ENCODE peak calls at places on chromosomes 12 and 14, in five cellular contexts. W is mesenchymal stem cell, E is IMR-90, J is neuronal stem cell, M is H1. V is an unnamed sample.

GRCh38 chr14:51674294-51675002 is 22.7 kb downstream of the FRMD6 start:
- DNase-seq in W (peak; percentile 54), E (peak; percentile 68), J (no peak), M (no peak), V (no peak)

GRCh38 chr14:77260631-77261030 is 10.4 kb downstream of the NGB start:
- DNase-seq in W (no peak), E (no peak), J (no peak), M (no peak), V (no peak)

GRCh38 chr12:93201990-93202389 is 175.7 kb upstream of the NUDT4 start:
- DNase-seq in W (no peak), E (no peak), J (no peak), M (no peak), V (no peak)

GRCh38 chr12:54579696-54580333 is 8.6 kb downstream of the PPP1R1A start:
- DNase-seq in W (peak; percentile 72), E (peak; percentile 57), J (peak; percentile 83), M (peak; percentile 99), V (peak; percentile 51)

GRCh38 chr14:71165121-71165574 is 257.9 kb downstream of the PCNX1 start:
- DNase-seq in W (peak; percentile 64), E (peak; percentile 6), J (no peak), M (no peak), V (peak; percentile 84)

GRCh38 chr12:104122298-104122697 is 15.7 kb downstream of the NFYB start:
- DNase-seq in W (no peak), E (no peak), J (no peak), M (no peak), V (no peak)

GRCh38 chr12:40999212-40999611 is 188.9 kb upstream of the PDZRN4 start:
- DNase-seq in W (no peak), E (no peak), J (no peak), M (no peak), V (no peak)

GRCh38 chr12:89951050-89951693 is 242.5 kb upstream of the ATP2B1 start:
- DNase-seq in W (peak; percentile 61), E (peak; percentile 84), J (no peak), M (no peak), V (peak; percentile 25)

GRCh38 chr14:23364164-23364571 is 804 bp downstream of the EFS start:
- DNase-seq in W (peak; percentile 60), E (no peak), J (peak; percentile 21), M (no peak), V (no peak)

GRCh38 chr14:23364604-23365352 is at the start of gene EFS:
- DNase-seq in W (peak; percentile 52), E (peak; percentile 18), J (peak; percentile 76), M (peak; percentile 64), V (no peak)

GRCh38 chr14:23365353-23366162 is 586 bp upstream of the EFS start:
- DNase-seq in W (peak; percentile 44), E (peak; percentile 5), J (peak; percentile 29), M (peak; percentile 82), V (peak; percentile 85)

GRCh38 chr14:23370221-23370620 is 2.4 kb upstream of the IL25 start:
- DNase-seq in W (no peak), E (no peak), J (no peak), M (no peak), V (no peak)

DNA sequence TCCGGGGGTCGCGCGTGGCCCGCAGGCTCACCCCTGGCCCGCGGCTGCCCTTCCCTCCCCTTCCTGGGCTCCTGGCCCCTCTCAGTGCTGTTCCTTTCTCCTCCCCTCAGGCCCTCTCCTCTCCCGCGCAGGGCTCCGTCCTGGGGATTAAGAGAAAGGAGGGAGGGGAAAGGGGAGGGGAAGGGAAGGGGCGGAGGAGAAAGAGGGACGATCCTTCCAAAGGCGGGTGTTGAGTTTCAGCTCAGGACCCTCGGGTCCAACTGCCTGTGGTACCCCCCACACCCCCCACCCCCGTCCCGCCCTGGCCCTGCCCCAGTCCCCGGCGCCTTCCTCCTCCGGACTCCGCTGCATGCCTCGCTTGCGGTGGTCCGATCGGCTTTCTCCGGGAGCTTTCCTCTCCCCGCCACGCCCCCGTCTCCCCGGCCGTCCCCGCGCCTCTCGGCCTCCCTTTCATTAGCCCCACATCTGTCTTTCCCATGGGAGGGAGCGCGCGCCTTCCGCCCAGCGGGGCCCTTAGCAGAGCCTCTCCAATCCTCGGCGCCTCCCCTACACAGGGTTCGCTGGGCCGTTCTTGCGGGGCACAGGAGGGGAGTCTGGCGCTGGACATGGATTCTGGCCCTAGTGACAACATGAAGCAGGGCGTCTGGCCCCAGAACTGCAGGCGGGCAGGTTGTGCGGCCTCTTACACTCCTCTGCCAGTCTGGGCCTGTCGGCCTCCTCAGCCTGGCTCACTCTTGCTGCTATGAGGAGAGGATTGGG is 1.4 kb upstream of the EFS start:
- DNase-seq in W (peak; percentile 85), E (peak; percentile 72), J (peak; percentile 94), M (peak; percentile 92), V (peak; percentile 54)
- H3K14ac ChIP-seq in W (no peak overlapping the region), E (peak overlapping the region; percentile 68), J (peak overlapping the region; percentile 58), M (no peak overlapping the region), V (peak overlapping the region; percentile 100)

GRCh38 chr12:24948816-24949722 is at the start of gene BCAT1:
- DNase-seq in W (peak; percentile 89), E (peak; percentile 88), J (peak; percentile 48), M (peak; percentile 79), V (peak; percentile 48)
- H4K8ac ChIP-seq in W (peak within 1 kb of the TSS; percentile 89), E (peak within 1 kb of the TSS; percentile 97), J (no peak within 1 kb of the TSS), M (peak within 1 kb of the TSS; percentile 99), V (peak within 1 kb of the TSS; percentile 92)

GRCh38 chr12:42023733-42024494 is 120.8 kb downstream of the GXYLT1 start:
- DNase-seq in W (peak; percentile 65), E (peak; percentile 64), J (peak; percentile 74), M (peak; percentile 92), V (peak; percentile 57)
- H3K4me3 ChIP-seq in W (no peak overlapping the region), E (peak overlapping the region; percentile 49), J (no peak overlapping the region), M (no peak overlapping the region), V (no peak overlapping the region)

GRCh38 chr14:72716471-72716870 is 177.4 kb downstream of the DPF3 start:
- DNase-seq in W (no peak), E (peak; percentile 41), J (no peak), M (no peak), V (no peak)
- H3K14ac ChIP-seq in W (no peak overlapping the region), E (no peak overlapping the region), J (no peak overlapping the region), M (no peak overlapping the region), V (no peak overlapping the region)

DNA sequence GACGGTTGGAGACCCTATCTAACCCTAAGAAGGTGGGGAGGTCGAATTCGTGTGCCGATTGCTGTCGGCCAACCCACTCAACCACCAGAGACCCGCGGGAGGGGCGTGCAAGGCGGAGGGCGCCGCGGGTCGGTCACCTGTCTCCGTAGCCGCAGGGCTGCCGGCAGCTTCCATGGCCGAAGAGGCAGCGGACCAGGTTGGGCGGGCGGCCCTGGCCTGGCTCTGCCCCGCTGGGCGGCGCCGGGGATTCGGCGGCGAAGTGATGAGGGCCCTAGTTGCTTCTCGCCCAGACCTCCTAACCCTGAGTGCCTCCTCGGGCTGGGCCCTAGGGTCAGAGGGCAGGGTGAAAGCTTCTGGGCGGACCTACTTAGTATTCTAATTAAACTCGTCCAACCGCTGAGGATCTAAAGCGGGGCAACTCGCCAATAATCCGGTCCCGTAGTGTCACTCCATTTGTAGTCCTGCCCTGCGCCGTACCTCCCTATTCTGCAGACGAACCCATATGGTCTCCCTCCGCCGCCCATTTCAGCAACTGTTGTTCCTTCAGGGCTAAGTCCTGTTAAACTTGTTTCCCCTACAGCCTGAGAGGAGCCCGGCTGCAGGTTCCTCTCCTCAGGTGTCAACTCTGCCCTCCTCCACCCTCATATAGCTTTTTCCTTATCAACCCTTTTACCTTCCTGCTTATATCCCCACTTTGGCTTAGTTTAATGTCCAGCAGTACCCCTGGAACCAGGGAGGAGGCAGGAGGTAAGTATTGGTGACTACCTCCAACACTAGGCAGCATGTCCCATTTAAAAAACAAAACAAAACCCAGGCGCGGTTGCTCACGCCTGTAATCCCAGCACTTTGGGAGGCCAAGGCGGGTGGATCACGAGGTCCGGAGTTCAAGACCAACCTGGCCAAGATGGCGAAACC is at the start of gene PYM1:
- DNase-seq in W (peak; percentile 80), E (peak; percentile 50), J (peak; percentile 76), M (peak; percentile 79), V (peak; percentile 95)
- H4K8ac ChIP-seq in W (peak within 1 kb of the TSS; percentile 96), E (peak within 1 kb of the TSS; percentile 100), J (no peak within 1 kb of the TSS), M (peak within 1 kb of the TSS; percentile 91), V (peak within 1 kb of the TSS; percentile 83)

DNA sequence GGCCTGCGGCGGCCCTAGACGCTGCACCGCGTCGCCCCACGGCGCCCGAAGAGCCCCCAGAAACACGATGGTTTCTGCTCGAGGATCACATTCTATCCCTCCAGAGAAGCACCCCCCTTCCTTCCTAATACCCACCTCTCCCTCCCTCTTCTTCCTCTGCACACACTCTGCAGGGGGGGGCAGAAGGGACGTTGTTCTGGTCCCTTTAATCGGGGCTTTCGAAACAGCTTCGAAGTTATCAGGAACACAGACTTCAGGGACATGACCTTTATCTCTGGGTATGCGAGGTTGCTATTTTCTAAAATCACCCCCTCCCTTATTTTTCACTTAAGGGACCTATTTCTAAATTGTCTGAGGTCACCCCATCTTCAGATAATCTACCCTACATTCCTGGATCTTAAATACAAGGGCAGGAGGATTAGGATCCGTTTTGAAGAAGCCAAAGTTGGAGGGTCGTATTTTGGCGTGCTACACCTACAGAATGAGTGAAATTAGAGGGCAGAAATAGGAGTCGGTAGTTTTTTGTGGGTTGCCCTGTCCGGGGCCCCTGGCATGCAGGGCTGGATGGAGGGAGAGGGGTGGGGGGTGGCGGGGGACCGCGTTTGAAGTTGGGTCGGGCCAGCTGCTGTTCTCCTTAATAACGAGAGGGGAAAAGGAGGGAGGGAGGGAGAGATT is 449 bp upstream of the CCND2 start:
- DNase-seq in W (peak; percentile 25), E (no peak), J (no peak), M (no peak), V (no peak)
- H3K4me3 ChIP-seq in W (peak overlapping the region; percentile 42), E (no peak overlapping the region), J (peak overlapping the region; percentile 73), M (peak overlapping the region; percentile 96), V (peak overlapping the region; percentile 96)

DNA sequence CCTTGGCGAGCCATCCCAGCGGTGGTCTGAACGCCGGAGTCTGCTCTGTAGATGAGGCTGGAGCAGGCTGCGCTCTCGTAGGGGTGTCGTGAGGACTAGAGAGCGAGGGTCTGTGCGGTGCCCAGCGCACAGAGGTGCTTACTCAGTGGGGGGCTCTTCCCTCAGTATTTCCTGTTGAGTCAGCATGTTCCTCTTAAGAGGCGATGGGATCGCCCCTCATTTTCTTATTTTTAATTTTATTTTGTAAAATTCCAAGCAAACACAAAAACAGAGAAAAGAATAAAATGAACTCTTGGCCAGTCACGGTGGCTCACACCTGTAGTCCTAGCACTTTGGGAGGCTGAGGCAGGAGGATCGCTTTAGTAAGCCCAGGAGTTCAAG is 40.8 kb upstream of the BCL7A start:
- DNase-seq in W (no peak), E (no peak), J (no peak), M (no peak), V (no peak)
- H3K14ac ChIP-seq in W (no peak overlapping the region), E (no peak overlapping the region), J (no peak overlapping the region), M (no peak overlapping the region), V (no peak overlapping the region)

DNA sequence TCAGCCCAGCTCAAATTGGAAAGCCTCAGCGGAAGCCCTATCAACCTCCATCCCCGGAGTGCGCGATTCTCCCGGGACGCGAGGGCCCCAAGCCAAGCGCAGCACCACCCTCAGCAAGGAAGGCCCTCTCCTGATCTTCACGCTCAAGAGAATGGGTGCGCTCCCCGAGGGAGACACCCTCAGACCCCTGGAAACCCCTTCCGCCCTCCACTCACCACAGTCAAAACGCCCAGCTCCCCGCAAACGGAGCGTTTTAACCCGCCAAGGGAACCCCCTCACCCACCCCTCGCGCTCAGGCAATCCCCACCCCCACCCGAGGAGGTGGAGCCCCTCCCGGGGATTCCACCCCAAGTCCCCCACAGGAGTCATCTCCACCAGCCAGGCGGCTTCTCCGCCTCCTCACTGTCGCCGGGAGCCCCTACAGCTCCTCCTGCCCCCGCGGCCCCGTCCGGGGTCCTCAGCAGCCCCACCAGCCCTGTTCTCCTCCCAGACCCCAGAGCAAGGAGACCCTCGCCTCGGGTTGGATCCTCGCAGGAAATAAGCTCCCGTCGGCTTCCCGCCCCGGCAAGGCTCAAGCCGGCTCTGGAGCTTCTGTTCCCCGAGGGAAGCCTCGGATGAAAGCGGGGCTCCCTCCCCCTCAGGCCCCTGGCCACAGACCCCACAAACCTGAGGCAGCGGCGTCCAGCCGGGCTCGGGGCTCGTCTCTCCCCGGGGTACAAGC is 507 bp downstream of the BAZ2A start:
- DNase-seq in W (peak; percentile 27), E (no peak), J (no peak), M (peak; percentile 52), V (peak; percentile 30)
- H4K8ac ChIP-seq in W (peak overlapping the region; percentile 80), E (no peak overlapping the region), J (no peak overlapping the region), M (no peak overlapping the region), V (peak overlapping the region; percentile 83)